ENCODE peak calls at places on chromosomes 12 and 14, in four cellular contexts. X is osteoblast, W is hepatocyte, K is IMR-90. V is an unnamed sample. For H3K27me3, the result is how much of the 10 kb centered on the place peaks cover.

GRCh38 chr14:105884808-105885281 is 358.5 kb downstream of the TMEM121 start:
- DNase-seq in W (no peak), X (peak), K (no peak), V (no peak)

GRCh38 chr12:10361084-10361483 is 28.8 kb downstream of the KLRK1 start:
- DNase-seq in X (no peak), K (no peak), W (no peak), V (no peak)

GRCh38 chr12:13167226-13167625 is 29.3 kb upstream of the EMP1 start:
- DNase-seq in X (no peak), W (peak), K (no peak), V (no peak)

GRCh38 chr12:94265966-94266365 is 117.6 kb downstream of the PLXNC1 start:
- DNase-seq in W (no peak), K (no peak), X (no peak), V (no peak)

GRCh38 chr12:39971348-39971747 is 134.5 kb downstream of the SLC2A13 start:
- DNase-seq in W (no peak), K (no peak), X (no peak), V (no peak)

GRCh38 chr14:64700894-64701293 is 3.3 kb upstream of the PLEKHG3 start:
- DNase-seq in X (no peak), W (no peak), K (no peak), V (no peak)

GRCh38 chr12:25054783-25055144 is 105.9 kb upstream of the BCAT1 start:
- DNase-seq in W (no peak), K (peak), X (no peak), V (peak)

GRCh38 chr14:104246401-104247335 is 108.3 kb downstream of the KIF26A start:
- DNase-seq in X (peak), K (no peak), W (no peak), V (no peak)

DNA sequence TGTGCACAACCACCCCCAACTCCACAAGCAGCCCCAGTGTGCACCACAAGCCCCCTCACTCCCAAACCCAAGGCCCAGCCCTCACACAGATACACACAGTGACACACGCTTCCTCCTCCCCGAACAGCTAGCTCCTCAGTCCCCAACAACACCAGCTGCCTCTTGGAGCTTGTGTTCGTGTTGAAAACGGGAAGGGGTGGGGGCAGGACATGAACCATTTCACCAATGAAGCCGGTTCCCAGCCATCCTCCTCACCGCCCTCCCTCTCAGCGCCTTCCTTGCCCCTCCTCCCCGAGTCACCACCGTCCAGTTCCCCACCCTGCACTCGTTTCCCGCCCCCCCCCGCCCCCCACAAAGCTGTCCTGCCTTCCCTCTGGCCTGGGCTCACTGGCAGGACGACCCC is 349 bp upstream of the GPR162 start:
- DNase-seq in K (peak), X (peak), W (peak), V (no peak)
- H3K27me3 ChIP-seq in K (under half), X (under half), W (under half), V (half or more)

DNA sequence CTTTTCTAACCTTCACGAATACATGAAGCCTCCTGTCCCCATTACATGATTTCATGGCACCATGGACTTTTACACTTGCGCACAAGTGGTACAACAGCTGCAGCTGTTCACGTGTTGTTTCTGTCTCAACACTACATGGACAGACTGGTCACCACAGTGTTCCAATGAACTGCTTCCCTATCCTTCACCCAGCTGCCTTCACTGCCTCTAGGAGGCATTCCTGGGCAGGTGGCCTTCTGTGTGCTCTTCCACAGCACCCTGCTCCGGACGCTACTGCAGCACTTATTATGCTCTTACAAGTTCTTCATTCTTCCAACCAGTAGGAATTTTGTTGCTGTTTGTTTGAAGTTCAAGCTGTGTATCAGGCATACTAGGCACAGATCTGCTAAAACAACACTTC is 1.5 kb downstream of the MTERF2 start:
- DNase-seq in X (no peak), W (no peak), K (no peak), V (no peak)
- H3K4me2 ChIP-seq in X (peak), W (peak), K (no peak), V (peak)

GRCh38 chr14:94771191-94771905 is 1.4 kb upstream of the GSC start:
- DNase-seq in X (no peak), K (no peak), W (no peak), V (no peak)

GRCh38 chr14:94770815-94771190 is 890 bp upstream of the GSC start:
- DNase-seq in K (no peak), X (no peak), W (no peak), V (no peak)

GRCh38 chr14:94773017-94773681 is 3.2 kb upstream of the GSC start:
- DNase-seq in X (no peak), K (no peak), W (peak), V (no peak)

GRCh38 chr14:94770251-94770749 is 387 bp upstream of the GSC start:
- DNase-seq in X (no peak), K (peak), W (no peak), V (no peak)

DNA sequence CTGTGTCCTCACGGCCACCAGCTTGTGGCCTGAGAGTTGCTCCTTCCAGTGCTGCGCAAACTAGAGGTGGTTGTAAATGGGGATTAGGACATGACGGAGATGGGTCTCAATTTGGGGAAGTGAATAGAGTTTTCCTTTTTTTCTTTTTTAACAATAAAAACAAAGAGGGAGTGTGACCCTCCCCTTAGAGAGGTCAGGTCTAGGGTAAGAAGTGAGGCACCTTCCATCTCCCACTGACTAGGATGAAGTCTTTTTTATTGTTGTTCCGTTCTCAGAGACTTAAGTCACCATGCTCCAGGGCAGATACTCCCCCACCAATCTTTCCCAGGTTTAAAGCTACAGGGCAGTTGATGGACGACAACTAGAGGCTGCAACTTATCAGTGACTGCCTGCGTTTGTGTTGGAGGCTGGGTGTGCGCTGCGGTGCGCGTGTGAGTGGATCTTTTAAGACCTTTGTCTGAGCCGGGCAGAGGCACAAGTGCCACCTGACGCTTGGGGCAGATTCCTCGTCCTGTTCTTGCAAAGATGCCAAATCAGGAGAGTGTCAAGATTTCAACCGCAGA is 2.1 kb upstream of the GSC start:
- DNase-seq in X (no peak), K (no peak), W (no peak), V (no peak)
- H3K27me3 ChIP-seq in X (half or more), K (half or more), W (half or more), V (half or more)

GRCh38 chr12:53956251-53956887 is 1.7 kb downstream of the HOXC12 start:
- DNase-seq in W (no peak), K (no peak), X (peak), V (no peak)
- H3K4me2 ChIP-seq in W (no peak), K (no peak), X (no peak), V (peak)

GRCh38 chr12:53176750-53177149 is 3.8 kb upstream of the ZNF740 start:
- DNase-seq in K (no peak), W (no peak), X (no peak), V (no peak)
- H3K27me3 ChIP-seq in K (under half), W (under half), X (under half), V (under half)

V was measured in keratinocyte.